ENCODE peak calls at places on chromosomes 7 and 10, in six cellular contexts. One of them, this sample, is unnamed.

GRCh38 chr10:114822771-114823463 is 1.3 kb downstream of the FHIP2A start:
- DNase-seq in psoas muscle: no peak
- DNase-seq in foreskin fibroblast: no peak
- DNase-seq in hepatocyte: peak; percentile 16
- DNase-seq in T-helper 2 cell: no peak
- DNase-seq in RCC 7860: peak; percentile 35
- DNase-seq in this sample: no peak

GRCh38 chr7:121961491-121961890 is 88.5 kb downstream of the PTPRZ1 start:
- DNase-seq in psoas muscle: no peak
- DNase-seq in foreskin fibroblast: peak; percentile 4
- DNase-seq in hepatocyte: no peak
- DNase-seq in T-helper 2 cell: no peak
- DNase-seq in RCC 7860: no peak
- DNase-seq in this sample: no peak

GRCh38 chr7:27064681-27065080 is 31.1 kb downstream of the HOXA1 start:
- DNase-seq in psoas muscle: no peak
- DNase-seq in foreskin fibroblast: no peak
- DNase-seq in hepatocyte: no peak
- DNase-seq in T-helper 2 cell: no peak
- DNase-seq in RCC 7860: no peak
- DNase-seq in this sample: no peak

GRCh38 chr7:154578351-154578750 is 424.6 kb downstream of the PAXIP1 start:
- DNase-seq in psoas muscle: no peak
- DNase-seq in foreskin fibroblast: no peak
- DNase-seq in hepatocyte: no peak
- DNase-seq in T-helper 2 cell: no peak
- DNase-seq in RCC 7860: no peak
- DNase-seq in this sample: no peak

GRCh38 chr10:114603943-114604342 is 54.1 kb downstream of the ABLIM1 start:
- DNase-seq in psoas muscle: no peak
- DNase-seq in foreskin fibroblast: no peak
- DNase-seq in hepatocyte: peak; percentile 28
- DNase-seq in T-helper 2 cell: no peak
- DNase-seq in RCC 7860: peak; percentile 49
- DNase-seq in this sample: no peak

GRCh38 chr10:74177140-74177677 is 26.2 kb downstream of the ADK start:
- DNase-seq in psoas muscle: peak; percentile 39
- DNase-seq in foreskin fibroblast: no peak
- DNase-seq in hepatocyte: peak; percentile 78
- DNase-seq in T-helper 2 cell: peak; percentile 9
- DNase-seq in RCC 7860: peak; percentile 36
- DNase-seq in this sample: no peak

GRCh38 chr7:156178214-156178613 is 366.0 kb upstream of the SHH start:
- DNase-seq in psoas muscle: no peak
- DNase-seq in foreskin fibroblast: no peak
- DNase-seq in hepatocyte: no peak
- DNase-seq in T-helper 2 cell: no peak
- DNase-seq in RCC 7860: no peak
- DNase-seq in this sample: no peak

GRCh38 chr7:146736446-146737190 is 620.0 kb downstream of the CNTNAP2 start:
- DNase-seq in psoas muscle: no peak
- DNase-seq in foreskin fibroblast: no peak
- DNase-seq in hepatocyte: peak; percentile 6
- DNase-seq in T-helper 2 cell: no peak
- DNase-seq in RCC 7860: no peak
- DNase-seq in this sample: no peak

GRCh38 chr7:151302531-151302930 is 39.1 kb upstream of the NUB1 start:
- DNase-seq in psoas muscle: no peak
- DNase-seq in foreskin fibroblast: no peak
- DNase-seq in hepatocyte: no peak
- DNase-seq in T-helper 2 cell: no peak
- DNase-seq in RCC 7860: no peak
- DNase-seq in this sample: no peak

GRCh38 chr10:71671983-71672535 is 47.5 kb downstream of the C10orf105 start:
- DNase-seq in psoas muscle: no peak
- DNase-seq in foreskin fibroblast: no peak
- DNase-seq in hepatocyte: no peak
- DNase-seq in T-helper 2 cell: no peak
- DNase-seq in RCC 7860: no peak
- DNase-seq in this sample: no peak

GRCh38 chr7:121385800-121386179 is 10.3 kb downstream of the FAM3C start:
- DNase-seq in psoas muscle: no peak
- DNase-seq in foreskin fibroblast: no peak
- DNase-seq in hepatocyte: no peak
- DNase-seq in T-helper 2 cell: no peak
- DNase-seq in RCC 7860: no peak
- DNase-seq in this sample: no peak

GRCh38 chr7:47497367-47498096 is 84.4 kb downstream of the TNS3 start:
- DNase-seq in psoas muscle: no peak
- DNase-seq in foreskin fibroblast: no peak
- DNase-seq in hepatocyte: no peak
- DNase-seq in T-helper 2 cell: no peak
- DNase-seq in RCC 7860: no peak
- DNase-seq in this sample: no peak

GRCh38 chr10:44913312-44914079 is 2.4 kb downstream of the TMEM72 start:
- DNase-seq in psoas muscle: no peak
- DNase-seq in foreskin fibroblast: no peak
- DNase-seq in hepatocyte: peak; percentile 37
- DNase-seq in T-helper 2 cell: peak; percentile 12
- DNase-seq in RCC 7860: no peak
- DNase-seq in this sample: no peak

GRCh38 chr10:53601260-53601875 is 828.8 kb upstream of the MBL2 start:
- DNase-seq in psoas muscle: no peak
- DNase-seq in foreskin fibroblast: peak; percentile 1
- DNase-seq in hepatocyte: peak; percentile 75
- DNase-seq in T-helper 2 cell: no peak
- DNase-seq in RCC 7860: peak; percentile 43
- DNase-seq in this sample: no peak

GRCh38 chr10:132231656-132232552 is 45.2 kb downstream of the DPYSL4 start:
- DNase-seq in psoas muscle: no peak
- DNase-seq in foreskin fibroblast: no peak
- DNase-seq in hepatocyte: no peak
- DNase-seq in T-helper 2 cell: no peak
- DNase-seq in RCC 7860: no peak
- DNase-seq in this sample: no peak

GRCh38 chr10:91604936-91605534 is 27.8 kb downstream of the PPP1R3C start:
- DNase-seq in psoas muscle: no peak
- DNase-seq in foreskin fibroblast: peak; percentile 52
- DNase-seq in hepatocyte: no peak
- DNase-seq in T-helper 2 cell: no peak
- DNase-seq in RCC 7860: peak; percentile 71
- DNase-seq in this sample: no peak

GRCh38 chr7:20158684-20159083 is 58.5 kb downstream of the MACC1 start:
- DNase-seq in psoas muscle: no peak
- DNase-seq in foreskin fibroblast: no peak
- DNase-seq in hepatocyte: no peak
- DNase-seq in T-helper 2 cell: no peak
- DNase-seq in RCC 7860: no peak
- DNase-seq in this sample: no peak

GRCh38 chr10:29590598-29591415 is 44.0 kb downstream of the SVIL start:
- DNase-seq in psoas muscle: no peak
- DNase-seq in foreskin fibroblast: peak; percentile 55
- DNase-seq in hepatocyte: peak; percentile 58
- DNase-seq in T-helper 2 cell: no peak
- DNase-seq in RCC 7860: peak; percentile 60
- DNase-seq in this sample: no peak

GRCh38 chr10:71763352-71764127 is 9.8 kb downstream of the VSIR start:
- DNase-seq in psoas muscle: no peak
- DNase-seq in foreskin fibroblast: peak; percentile 43
- DNase-seq in hepatocyte: no peak
- DNase-seq in T-helper 2 cell: no peak
- DNase-seq in RCC 7860: no peak
- DNase-seq in this sample: no peak

This sample was measured in natural killer cell.